ENCODE peak calls at places on chromosomes 12 and 14, in seven cellular contexts. F is pancreas, C is fibroblast of lung, Y is ascending aorta, X is left ventricle myocardium inferior, W is lung, Z is trophoblast cell. N is an unnamed sample.

GRCh38 chr12:80154261-80154660 is 54.9 kb downstream of the OTOGL start:
- DNase-seq in F (no peak), C (peak; percentile 22), Y (no peak), X (no peak), W (no peak), Z (no peak), N (peak; percentile 73)

GRCh38 chr14:69708586-69709169 is 58.3 kb upstream of the SRSF5 start:
- DNase-seq in F (no peak), C (peak; percentile 22), Y (no peak), X (no peak), W (no peak), Z (no peak), N (no peak)

GRCh38 chr12:3336606-3337311 is 154.2 kb upstream of the PRMT8 start:
- DNase-seq in F (no peak), C (no peak), Y (no peak), X (no peak), W (no peak), Z (no peak), N (peak; percentile 70)

GRCh38 chr14:74571901-74572828 is 39.9 kb downstream of the LTBP2 start:
- DNase-seq in F (no peak), C (peak; percentile 98), Y (peak; percentile 83), X (no peak), W (no peak), Z (peak; percentile 97), N (peak; percentile 99)

GRCh38 chr12:66541446-66541845 is 137.4 kb downstream of the GRIP1 start:
- DNase-seq in F (no peak), C (no peak), Y (no peak), X (no peak), W (no peak), Z (no peak), N (no peak)

GRCh38 chr14:51310453-51311074 is 70.5 kb downstream of the TMX1 start:
- DNase-seq in F (no peak), C (peak; percentile 59), Y (no peak), X (no peak), W (no peak), Z (no peak), N (no peak)

GRCh38 chr12:4589941-4590340 is 27.9 kb downstream of the DYRK4 start:
- DNase-seq in F (no peak), C (no peak), Y (no peak), X (no peak), W (no peak), Z (no peak), N (no peak)

GRCh38 chr12:111596985-111597730 is 2.0 kb downstream of the ATXN2 start:
- DNase-seq in F (peak; percentile 66), C (peak; percentile 62), Y (peak; percentile 70), X (peak; percentile 43), W (peak; percentile 54), Z (peak; percentile 60), N (peak; percentile 39)

GRCh38 chr12:52260351-52261210 is 13.9 kb upstream of the KRT86 start:
- DNase-seq in F (no peak), C (peak; percentile 76), Y (no peak), X (no peak), W (no peak), Z (no peak), N (no peak)

GRCh38 chr12:16492240-16492639 is 113.7 kb downstream of the LMO3 start:
- DNase-seq in F (no peak), C (no peak), Y (no peak), X (no peak), W (no peak), Z (no peak), N (no peak)

GRCh38 chr12:10554971-10555481 is 49.3 kb downstream of the EIF2S3B start:
- DNase-seq in F (no peak), C (no peak), Y (no peak), X (no peak), W (no peak), Z (no peak), N (no peak)

GRCh38 chr12:118645219-118645618 is 268.9 kb downstream of the SUDS3 start:
- DNase-seq in F (peak; percentile 15), C (no peak), Y (no peak), X (peak; percentile 21), W (no peak), Z (peak; percentile 64), N (no peak)

GRCh38 chr14:58738189-58738836 is 100.6 kb downstream of the DACT1 start:
- DNase-seq in F (no peak), C (peak; percentile 89), Y (no peak), X (no peak), W (no peak), Z (peak; percentile 12), N (peak; percentile 92)

DNA sequence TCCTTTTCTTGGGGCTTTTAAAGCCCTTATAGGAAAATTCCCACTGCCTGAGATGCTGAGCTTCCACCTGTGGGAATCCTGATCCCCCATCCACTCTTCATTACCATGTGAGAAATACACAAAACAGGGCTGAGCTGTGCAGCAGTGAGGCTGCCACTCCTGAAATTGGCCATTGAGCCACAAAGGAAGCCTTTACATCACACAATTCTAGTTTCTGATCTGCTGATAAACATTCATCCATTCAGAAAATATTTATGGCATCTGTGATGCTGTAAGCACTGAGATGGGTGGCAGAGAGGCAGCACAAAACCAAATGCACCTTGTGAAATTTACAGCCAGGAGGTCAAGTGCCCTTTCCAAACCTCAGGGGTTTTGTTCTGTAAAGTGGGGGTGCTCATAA is 26.2 kb upstream of the CMKLR1 start:
- DNase-seq in F (no peak), C (no peak), Y (no peak), X (no peak), W (no peak), Z (peak; percentile 72), N (no peak)
- H3K27me3 ChIP-seq in F (no peaks in the 10 kb centered on the region), C (no peaks in the 10 kb centered on the region), Y (no peaks in the 10 kb centered on the region), X (no peaks in the 10 kb centered on the region), W (no peaks in the 10 kb centered on the region), Z (no peaks in the 10 kb centered on the region), N (no peaks in the 10 kb centered on the region)

GRCh38 chr12:130819248-130819576 is 19.8 kb downstream of the STX2 start:
- DNase-seq in F (no peak), C (no peak), Y (no peak), X (no peak), W (no peak), Z (no peak), N (no peak)

GRCh38 chr12:130817804-130818203 is 21.2 kb downstream of the STX2 start:
- DNase-seq in F (no peak), C (no peak), Y (peak; percentile 47), X (no peak), W (no peak), Z (no peak), N (no peak)

GRCh38 chr12:130819681-130820080 is 19.4 kb downstream of the STX2 start:
- DNase-seq in F (no peak), C (no peak), Y (no peak), X (no peak), W (no peak), Z (no peak), N (no peak)

GRCh38 chr12:130816055-130816454 is 23.0 kb downstream of the STX2 start:
- DNase-seq in F (no peak), C (no peak), Y (peak; percentile 61), X (no peak), W (no peak), Z (no peak), N (no peak)

GRCh38 chr12:130818381-130819247 is 20.4 kb downstream of the STX2 start:
- DNase-seq in F (peak; percentile 67), C (peak; percentile 25), Y (peak; percentile 75), X (peak; percentile 67), W (peak; percentile 65), Z (peak; percentile 79), N (peak; percentile 52)
- H3K4me3 ChIP-seq in F (peak overlapping the region; percentile 34), C (no peak overlapping the region), Y (peak overlapping the region; percentile 57), X (peak overlapping the region; percentile 67), W (peak overlapping the region; percentile 24), Z (no peak overlapping the region), N (peak overlapping the region; percentile 35)

GRCh38 chr12:53700567-53700966 is 24.7 kb upstream of the ATP5MC2 start:
- DNase-seq in F (no peak), C (no peak), Y (no peak), X (no peak), W (no peak), Z (no peak), N (no peak)

GRCh38 chr12:53703746-53704145 is 23.5 kb downstream of the CALCOCO1 start:
- DNase-seq in F (no peak), C (no peak), Y (no peak), X (no peak), W (no peak), Z (no peak), N (no peak)

GRCh38 chr12:53698948-53699672 is 23.2 kb upstream of the ATP5MC2 start:
- DNase-seq in F (no peak), C (no peak), Y (no peak), X (no peak), W (no peak), Z (no peak), N (no peak)

GRCh38 chr12:53699673-53700015 is 23.8 kb upstream of the ATP5MC2 start:
- DNase-seq in F (no peak), C (no peak), Y (no peak), X (no peak), W (no peak), Z (no peak), N (no peak)

DNA sequence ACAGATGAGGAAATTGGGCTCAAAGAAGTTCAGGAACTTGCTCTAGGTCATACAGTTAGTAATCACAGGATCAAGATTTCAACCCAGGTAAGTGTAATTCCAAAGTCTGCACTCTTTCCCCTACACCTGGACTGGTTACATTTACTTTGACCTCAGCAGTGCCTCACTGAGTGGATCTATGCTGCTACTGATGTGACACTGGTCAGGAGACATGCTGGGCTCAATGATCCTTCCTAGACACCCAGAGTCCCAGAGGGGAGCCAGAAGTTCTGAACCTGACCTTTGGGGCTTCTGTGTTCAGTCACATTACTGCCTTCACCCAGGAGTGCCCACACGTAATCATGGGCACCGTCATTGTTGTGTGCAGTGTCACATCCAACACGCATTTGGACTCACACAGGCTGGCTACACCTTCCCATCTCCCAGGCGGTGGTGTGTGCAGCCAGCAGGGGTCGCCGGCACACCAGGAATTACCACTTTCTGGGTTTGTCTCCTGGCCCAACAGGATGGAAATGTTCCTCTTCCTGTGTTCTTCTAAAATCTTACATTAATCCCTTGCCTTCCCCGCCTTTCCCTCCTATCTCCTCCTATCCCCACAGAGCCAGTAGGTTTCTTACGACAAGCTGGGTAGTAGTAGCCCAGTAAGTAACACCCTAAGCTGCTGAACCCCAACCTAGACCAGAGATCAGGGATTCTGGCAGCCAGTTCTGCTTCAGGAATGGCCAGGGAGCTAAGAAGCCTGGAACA is 25.6 kb downstream of the CALCOCO1 start:
- DNase-seq in F (peak; percentile 83), C (peak; percentile 75), Y (peak; percentile 91), X (peak; percentile 80), W (peak; percentile 80), Z (peak; percentile 76), N (peak; percentile 53)
- H3K27me3 ChIP-seq in F (peaks cover 13% of the 10 kb centered on the region), C (peaks cover 36% of the 10 kb centered on the region), Y (peaks cover 4% of the 10 kb centered on the region), X (peaks cover 82% of the 10 kb centered on the region), W (peaks cover 3% of the 10 kb centered on the region), Z (peaks cover 16% of the 10 kb centered on the region), N (peaks cover 5% of the 10 kb centered on the region)

GRCh38 chr12:131622422-131622955 is 88.4 kb upstream of the SFSWAP start:
- DNase-seq in F (no peak), C (no peak), Y (no peak), X (no peak), W (no peak), Z (no peak), N (no peak)

GRCh38 chr12:131620520-131620919 is 90.4 kb upstream of the SFSWAP start:
- DNase-seq in F (no peak), C (no peak), Y (no peak), X (no peak), W (no peak), Z (no peak), N (no peak)

GRCh38 chr12:131619736-131620506 is 91.0 kb upstream of the SFSWAP start:
- DNase-seq in F (no peak), C (no peak), Y (no peak), X (no peak), W (no peak), Z (no peak), N (no peak)

GRCh38 chr12:131621701-131622421 is 89.0 kb upstream of the SFSWAP start:
- DNase-seq in F (no peak), C (no peak), Y (no peak), X (no peak), W (no peak), Z (no peak), N (peak; percentile 58)

GRCh38 chr12:131620946-131621681 is 89.8 kb upstream of the SFSWAP start:
- DNase-seq in F (no peak), C (no peak), Y (no peak), X (no peak), W (no peak), Z (no peak), N (no peak)
- H3K4me3 ChIP-seq in F (no peak overlapping the region), C (no peak overlapping the region), Y (no peak overlapping the region), X (no peak overlapping the region), W (no peak overlapping the region), Z (no peak overlapping the region), N (no peak overlapping the region)

N was measured in bronchial epithelial cell.